ENCODE peak calls at places on chromosomes 5 and 9, in six cellular contexts. V, O, G, Z, X and A are unnamed samples.

GRCh38 chr5:64612349-64612961 is 77.8 kb upstream of the SHISAL2B start:
- DNase-seq in Z (no peak), G (peak), X (peak), V (peak), O (peak), A (no peak)

GRCh38 chr5:154309361-154309725 is 118.8 kb downstream of the GALNT10 start:
- DNase-seq in G (no peak), X (no peak), V (no peak), O (no peak), Z (no peak), A (no peak)

GRCh38 chr5:72363146-72363802 is 43.1 kb downstream of the PTCD2 start:
- DNase-seq in Z (no peak), G (no peak), V (no peak), O (no peak), X (peak), A (no peak)

GRCh38 chr9:79976501-79977444 is 405.0 kb downstream of the TLE4 start:
- DNase-seq in V (no peak), O (no peak), G (no peak), Z (no peak), X (no peak), A (no peak)

GRCh38 chr9:8734760-8735159 is 935.2 kb upstream of the DMAC1 start:
- DNase-seq in G (no peak), Z (no peak), O (no peak), X (no peak), V (peak), A (no peak)

GRCh38 chr9:36144322-36145206 is 8.0 kb downstream of the GLIPR2 start:
- DNase-seq in Z (no peak), O (peak), X (no peak), V (no peak), G (peak), A (peak)

GRCh38 chr5:154215931-154216330 is 25.4 kb downstream of the GALNT10 start:
- DNase-seq in G (no peak), X (no peak), O (no peak), Z (no peak), V (no peak), A (no peak)

GRCh38 chr9:100379862-100380261 is 27.1 kb upstream of the TEX10 start:
- DNase-seq in Z (no peak), X (peak), O (no peak), G (no peak), V (no peak), A (no peak)

GRCh38 chr5:77761606-77762005 is 14.5 kb downstream of the TBCA start:
- DNase-seq in O (no peak), G (no peak), X (no peak), Z (no peak), V (no peak), A (no peak)